ENCODE peak calls at places on chromosome 12, in eight cellular contexts. C is CD8-positive, alpha-beta T cell; Z is OCI-LY7; Q is GM20000; K is AG10803; B is AG04450; I is upper lobe of left lung; D is AG09319. W is an unnamed sample.

GRCh38 chr12:46366771-46367170 is 5.8 kb downstream of the SLC38A2 start:
- DNase-seq in D (no peak), C (no peak), B (no peak), K (no peak), Q (no peak), I (no peak), Z (no peak), W (no peak)

GRCh38 chr12:104280703-104281458 is 22.7 kb upstream of the EID3 start:
- DNase-seq in C (no peak), K (peak), B (peak), I (no peak), Z (no peak), Q (no peak), D (peak), W (no peak)

GRCh38 chr12:76901628-76902386 is 23.0 kb upstream of the CSRP2 start:
- DNase-seq in D (no peak), I (no peak), Q (no peak), C (no peak), B (no peak), K (no peak), Z (no peak), W (no peak)

GRCh38 chr12:16962889-16963288 is 356.9 kb upstream of the LMO3 start:
- DNase-seq in K (no peak), D (no peak), Q (no peak), Z (no peak), B (no peak), I (no peak), C (no peak), W (no peak)

GRCh38 chr12:89343127-89343526 is 9.2 kb downstream of the DUSP6 start:
- DNase-seq in Z (no peak), D (no peak), I (peak), Q (no peak), K (peak), C (no peak), B (no peak), W (no peak)

GRCh38 chr12:30968211-30968610 is 41.7 kb downstream of the TSPAN11 start:
- DNase-seq in C (no peak), I (no peak), D (no peak), B (no peak), Z (no peak), Q (no peak), K (no peak), W (no peak)

GRCh38 chr12:52235822-52236291 is 2.8 kb downstream of the KRT7 start:
- DNase-seq in C (no peak), D (no peak), Q (peak), I (no peak), Z (no peak), K (no peak), B (no peak), W (no peak)

GRCh38 chr12:40325349-40325960 is 100.7 kb downstream of the LRRK2 start:
- DNase-seq in Q (peak), K (peak), C (no peak), I (no peak), B (no peak), Z (peak), D (no peak), W (peak)

GRCh38 chr12:56188786-56189335 is 422 bp downstream of the SMARCC2 start:
- DNase-seq in B (no peak), Q (peak), Z (peak), I (no peak), C (no peak), K (no peak), D (no peak), W (no peak)

GRCh38 chr12:11684393-11684792 is 34.9 kb downstream of the ETV6 start:
- DNase-seq in D (no peak), K (no peak), C (no peak), I (no peak), B (no peak), Q (no peak), Z (no peak), W (no peak)

GRCh38 chr12:114450019-114450418 is 44.1 kb upstream of the TBX5 start:
- DNase-seq in D (no peak), Q (no peak), C (no peak), Z (no peak), B (no peak), K (no peak), I (no peak), W (no peak)

GRCh38 chr12:100554608-100555077 is 18.8 kb upstream of the GAS2L3 start:
- DNase-seq in Q (peak), C (no peak), K (peak), B (peak), Z (peak), D (peak), I (no peak), W (peak)

GRCh38 chr12:62248873-62249272 is 11.3 kb upstream of the USP15 start:
- DNase-seq in D (no peak), I (no peak), Z (no peak), Q (no peak), K (peak), C (no peak), B (no peak), W (no peak)

GRCh38 chr12:22100952-22101748 is 55.1 kb downstream of the CMAS start:
- DNase-seq in Z (peak), Q (peak), C (no peak), I (no peak), K (peak), D (no peak), B (peak), W (peak)

GRCh38 chr12:101823891-101824290 is 6.9 kb downstream of the GNPTAB start:
- DNase-seq in D (no peak), C (peak), B (no peak), K (peak), Q (peak), Z (peak), I (no peak), W (peak)

GRCh38 chr12:75672212-75672611 is 160.8 kb upstream of the KRR1 start:
- DNase-seq in K (no peak), C (no peak), D (no peak), Z (no peak), B (no peak), Q (no peak), I (no peak), W (no peak)

GRCh38 chr12:23359975-23360638 is 589.4 kb downstream of the SOX5 start:
- DNase-seq in Q (no peak), K (no peak), D (no peak), B (no peak), Z (no peak), C (no peak), I (no peak), W (no peak)

GRCh38 chr12:4099276-4099675 is 174.3 kb upstream of the CCND2 start:
- DNase-seq in B (no peak), Z (no peak), I (no peak), C (no peak), K (no peak), Q (no peak), D (no peak), W (no peak)

GRCh38 chr12:115135800-115136211 is 451.8 kb upstream of the TBX3 start:
- DNase-seq in Q (no peak), D (peak), I (no peak), C (no peak), Z (no peak), B (peak), K (peak), W (no peak)

GRCh38 chr12:53950441-53950781 is 4.3 kb upstream of the HOXC12 start:
- DNase-seq in Q (no peak), B (no peak), D (no peak), I (no peak), K (no peak), C (no peak), Z (peak), W (no peak)

GRCh38 chr12:32494676-32495075 is 95.3 kb downstream of the FGD4 start:
- DNase-seq in Z (peak), I (no peak), D (no peak), B (no peak), Q (no peak), K (no peak), C (peak), W (no peak)

GRCh38 chr12:20493924-20494323 is 125.6 kb downstream of the PDE3A start:
- DNase-seq in C (no peak), I (no peak), B (no peak), Z (no peak), Q (no peak), D (no peak), K (no peak), W (no peak)

GRCh38 chr12:79006306-79006705 is 141.7 kb downstream of the SYT1 start:
- DNase-seq in Z (no peak), B (no peak), I (no peak), K (peak), Q (no peak), C (no peak), D (no peak), W (no peak)

GRCh38 chr12:2114071-2114470 is 61.3 kb downstream of the CACNA1C start:
- DNase-seq in B (no peak), I (no peak), C (no peak), K (no peak), D (no peak), Z (no peak), Q (no peak), W (no peak)

GRCh38 chr12:84856156-84856900 is 56.3 kb downstream of the SLC6A15 start:
- DNase-seq in B (no peak), D (no peak), I (no peak), Z (no peak), K (no peak), C (no peak), Q (no peak), W (no peak)

GRCh38 chr12:115508990-115509389 is 768.5 kb downstream of the MED13L start:
- DNase-seq in B (no peak), Q (no peak), Z (no peak), C (no peak), D (no peak), I (no peak), K (no peak), W (no peak)

GRCh38 chr12:125794401-125794800 is 729.2 kb downstream of the AACS start:
- DNase-seq in D (no peak), Q (no peak), K (no peak), Z (no peak), I (no peak), C (no peak), B (no peak), W (no peak)

GRCh38 chr12:92065018-92065499 is 80.6 kb downstream of the BTG1 start:
- DNase-seq in I (no peak), K (peak), Q (peak), C (peak), B (no peak), D (no peak), Z (peak), W (peak)

GRCh38 chr12:86950043-86950838 is 694.0 kb upstream of the MGAT4C start:
- DNase-seq in B (no peak), C (no peak), K (no peak), Q (no peak), I (no peak), D (no peak), Z (no peak), W (no peak)

GRCh38 chr12:1797011-1797901 is 23.1 kb upstream of the LRTM2 start:
- DNase-seq in Z (no peak), C (peak), D (no peak), I (peak), Q (peak), B (no peak), K (peak), W (peak)

DNA sequence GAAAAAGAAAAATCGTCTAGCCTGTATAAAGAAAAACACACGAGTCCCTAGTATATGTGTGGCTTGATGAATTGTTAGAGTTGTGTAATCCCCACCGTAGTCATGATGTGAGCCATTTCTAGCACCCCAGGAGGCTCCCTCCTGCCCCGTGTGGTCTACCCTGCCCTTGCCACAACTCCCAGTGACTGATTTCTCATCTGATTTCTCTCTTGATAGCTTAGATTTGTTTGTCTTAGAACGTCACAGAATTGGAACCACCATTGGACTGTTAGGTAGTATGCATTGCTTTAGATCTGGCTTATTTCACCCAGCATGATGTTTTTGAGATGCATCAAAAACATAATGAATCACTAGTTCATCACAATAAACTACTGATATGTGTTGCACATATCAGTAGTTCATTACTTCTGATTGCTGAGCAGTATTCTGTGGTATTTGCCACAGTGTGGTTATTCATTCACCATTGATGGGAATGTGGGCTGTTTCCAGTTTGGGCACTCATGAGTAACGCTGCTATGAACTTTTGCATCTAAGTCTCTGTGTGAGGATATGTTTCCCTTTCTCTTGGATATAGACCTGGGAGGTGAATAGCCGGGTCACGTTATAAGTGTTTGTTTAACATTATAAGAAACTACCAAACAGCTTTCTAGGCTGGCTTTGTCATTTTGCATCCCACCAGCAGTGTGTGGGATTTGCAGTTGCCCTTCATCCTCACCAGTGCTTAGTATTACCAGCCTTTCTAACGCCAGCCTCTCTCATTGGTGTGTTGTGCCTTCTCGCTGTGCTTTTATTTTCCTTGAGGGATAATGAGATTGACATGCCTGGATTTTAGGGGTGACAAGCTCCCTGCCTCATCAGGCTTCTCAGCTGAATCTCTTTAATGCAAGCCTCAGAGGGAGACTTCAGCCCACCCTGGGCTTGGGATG is 31.9 kb upstream of the NCOR2 start:
- DNase-seq in D (no peak), I (no peak), C (no peak), Z (no peak), K (peak), B (no peak), Q (no peak), W (peak)
- TF ChIP-seq CTCF in D (no peak), I (no peak), C (no peak), Z (no peak), K (peak), B (peak), Q (no peak), W (no peak)

GRCh38 chr12:131174901-131175300 is 221.2 kb downstream of the ADGRD1 start:
- DNase-seq in Z (no peak), C (no peak), D (no peak), Q (no peak), K (no peak), I (no peak), B (no peak), W (no peak)
- TF ChIP-seq CTCF in Z (no peak), C (no peak), D (no peak), Q (no peak), K (no peak), I (no peak), B (no peak), W (no peak)

GRCh38 chr12:113164014-113164413 is 14.5 kb downstream of the CFAP73 start:
- DNase-seq in C (no peak), I (peak), D (no peak), K (no peak), Z (no peak), B (no peak), Q (no peak), W (no peak)

GRCh38 chr12:113161415-113162016 is 12.0 kb downstream of the CFAP73 start:
- DNase-seq in I (no peak), D (no peak), B (no peak), C (no peak), Z (peak), Q (peak), K (no peak), W (no peak)

GRCh38 chr12:113162102-113163029 is 12.8 kb downstream of the CFAP73 start:
- DNase-seq in Z (peak), I (no peak), B (no peak), K (peak), Q (no peak), D (no peak), C (no peak), W (no peak)

GRCh38 chr12:113165521-113166450 is 16.3 kb downstream of the CFAP73 start:
- DNase-seq in D (no peak), Z (no peak), B (no peak), Q (no peak), C (no peak), I (peak), K (no peak), W (no peak)

GRCh38 chr12:113163030-113163360 is 13.5 kb downstream of the CFAP73 start:
- DNase-seq in D (no peak), K (no peak), Z (no peak), C (no peak), B (no peak), Q (no peak), I (no peak), W (no peak)
- TF ChIP-seq CTCF in D (no peak), K (no peak), Z (no peak), C (no peak), B (no peak), Q (no peak), I (no peak), W (no peak)

GRCh38 chr12:7190268-7191055 is 976 bp downstream of the PEX5 start:
- DNase-seq in D (no peak), B (no peak), Z (peak), Q (no peak), I (peak), C (no peak), K (peak), W (peak)

GRCh38 chr12:7188557-7189397 is 709 bp upstream of the PEX5 start:
- DNase-seq in I (peak), Z (peak), B (peak), Q (peak), C (peak), K (peak), D (peak), W (peak)

GRCh38 chr12:7189398-7190267 is at the start of gene PEX5:
- DNase-seq in D (peak), Z (peak), C (peak), K (peak), I (peak), B (peak), Q (peak), W (peak)
- TF ChIP-seq CTCF in D (no peak), Z (no peak), C (no peak), K (no peak), I (no peak), B (no peak), Q (no peak), W (no peak)

GRCh38 chr12:13203028-13203922 is 6.7 kb downstream of the EMP1 start:
- DNase-seq in I (peak), K (peak), C (no peak), Q (peak), Z (no peak), B (no peak), D (no peak), W (no peak)
- TF ChIP-seq CTCF in I (no peak), K (peak), C (no peak), Q (no peak), Z (peak), B (peak), D (peak), W (no peak)

GRCh38 chr12:26112232-26112631 is 12.6 kb downstream of the BHLHE41 start:
- DNase-seq in I (no peak), D (no peak), C (no peak), Z (no peak), B (no peak), Q (no peak), K (no peak), W (no peak)

GRCh38 chr12:26113194-26113654 is 11.6 kb downstream of the BHLHE41 start:
- DNase-seq in Z (no peak), D (no peak), Q (no peak), B (no peak), C (no peak), I (no peak), K (no peak), W (no peak)

GRCh38 chr12:26112703-26113147 is 12.1 kb downstream of the BHLHE41 start:
- DNase-seq in Q (no peak), D (no peak), B (no peak), I (no peak), Z (no peak), C (no peak), K (no peak), W (no peak)

GRCh38 chr12:26114720-26115406 is 10.0 kb downstream of the BHLHE41 start:
- DNase-seq in Z (no peak), Q (no peak), K (peak), I (no peak), B (no peak), C (no peak), D (no peak), W (no peak)

GRCh38 chr12:26113853-26114719 is 10.8 kb downstream of the BHLHE41 start:
- DNase-seq in Q (peak), K (peak), I (peak), B (peak), C (peak), Z (no peak), D (peak), W (peak)
- TF ChIP-seq CTCF in Q (no peak), K (peak), I (no peak), B (peak), C (no peak), Z (no peak), D (no peak), W (peak)

GRCh38 chr12:127075981-127076380 is 1191.0 kb upstream of the TMEM132C start:
- DNase-seq in K (no peak), I (no peak), B (no peak), Z (no peak), Q (no peak), C (no peak), D (no peak), W (no peak)

GRCh38 chr12:127078577-127079350 is 1188.2 kb upstream of the TMEM132C start:
- DNase-seq in D (no peak), B (no peak), I (no peak), Z (no peak), Q (no peak), K (peak), C (no peak), W (no peak)

GRCh38 chr12:127079636-127080035 is 1187.3 kb upstream of the TMEM132C start:
- DNase-seq in K (no peak), B (no peak), Z (no peak), C (no peak), D (no peak), I (no peak), Q (no peak), W (no peak)

GRCh38 chr12:127081058-127081457 is 1185.9 kb upstream of the TMEM132C start:
- DNase-seq in D (no peak), Q (no peak), B (no peak), K (no peak), I (no peak), C (no peak), Z (no peak), W (no peak)

GRCh38 chr12:127077262-127078045 is 1189.5 kb upstream of the TMEM132C start:
- DNase-seq in D (no peak), C (no peak), Z (no peak), I (no peak), B (no peak), Q (no peak), K (no peak), W (no peak)
- TF ChIP-seq CTCF in D (no peak), C (no peak), Z (no peak), I (no peak), B (no peak), Q (no peak), K (no peak), W (no peak)

GRCh38 chr12:109927622-109928021 is 27.5 kb downstream of the TCHP start:
- DNase-seq in Q (peak), D (no peak), I (no peak), B (no peak), Z (peak), K (peak), C (peak), W (peak)
- TF ChIP-seq CTCF in Q (no peak), D (peak), I (no peak), B (peak), Z (peak), K (peak), C (peak), W (peak)

GRCh38 chr12:5973461-5974115 is 28.5 kb upstream of the ANO2 start:
- DNase-seq in K (no peak), B (no peak), Z (no peak), D (no peak), Q (no peak), I (no peak), C (no peak), W (no peak)

GRCh38 chr12:5969156-5969973 is 24.3 kb upstream of the ANO2 start:
- DNase-seq in K (no peak), Q (no peak), I (peak), B (no peak), D (no peak), Z (no peak), C (no peak), W (no peak)

GRCh38 chr12:5967645-5968415 is 22.8 kb upstream of the ANO2 start:
- DNase-seq in K (no peak), B (no peak), I (peak), Q (no peak), C (no peak), D (no peak), Z (no peak), W (no peak)

GRCh38 chr12:5971194-5971850 is 26.3 kb upstream of the ANO2 start:
- DNase-seq in Q (no peak), C (no peak), D (no peak), B (no peak), K (no peak), I (peak), Z (no peak), W (no peak)

GRCh38 chr12:5969974-5970690 is 25.1 kb upstream of the ANO2 start:
- DNase-seq in C (no peak), I (no peak), Q (no peak), Z (no peak), B (no peak), K (no peak), D (no peak), W (no peak)
- TF ChIP-seq CTCF in C (no peak), I (no peak), Q (no peak), Z (no peak), B (no peak), K (no peak), D (no peak), W (no peak)

GRCh38 chr12:121352053-121353018 is at the start of gene ANAPC5:
- DNase-seq in K (peak), B (peak), I (peak), D (peak), Q (peak), Z (peak), C (peak), W (peak)
- TF ChIP-seq CTCF in K (no peak), B (no peak), I (no peak), D (no peak), Q (no peak), Z (peak), C (no peak), W (no peak)

W was measured in Calu3.